ENCODE peak calls at places on chromosome 13, in eight cellular contexts. R, Q, G, V, M, T, O and C are unnamed samples.

GRCh38 chr13:106480511-106480910 is 55.0 kb downstream of the EFNB2 start:
- DNase-seq in R (no peak), Q (no peak), G (no peak), V (no peak), M (no peak), T (no peak), O (no peak), C (no peak)

GRCh38 chr13:66195238-66195637 is 1034.9 kb downstream of the PCDH9 start:
- DNase-seq in R (no peak), Q (no peak), G (no peak), V (no peak), M (no peak), T (no peak), O (no peak), C (no peak)

GRCh38 chr13:26465954-26466353 is 91.5 kb upstream of the WASF3 start:
- DNase-seq in R (no peak), Q (no peak), G (no peak), V (no peak), M (no peak), T (no peak), O (no peak), C (no peak)

GRCh38 chr13:27171244-27171829 is at the start of gene USP12:
- DNase-seq in R (peak; percentile 58), Q (peak; percentile 54), G (no peak), V (no peak), M (peak; percentile 33), T (peak; percentile 54), O (peak; percentile 44), C (no peak)

GRCh38 chr13:74251778-74252519 is 117.7 kb upstream of the KLF12 start:
- DNase-seq in R (no peak), Q (no peak), G (no peak), V (no peak), M (no peak), T (peak; percentile 25), O (no peak), C (peak; percentile 44)

GRCh38 chr13:29537736-29538624 is 57.5 kb downstream of the SLC7A1 start:
- DNase-seq in R (peak; percentile 17), Q (no peak), G (no peak), V (no peak), M (no peak), T (peak; percentile 38), O (no peak), C (no peak)

GRCh38 chr13:32024750-32025149 is 6.8 kb upstream of the FRY start:
- DNase-seq in R (no peak), Q (no peak), G (no peak), V (no peak), M (no peak), T (no peak), O (no peak), C (no peak)

GRCh38 chr13:44407379-44407778 is 33.8 kb downstream of the SERP2 start:
- DNase-seq in R (no peak), Q (no peak), G (no peak), V (no peak), M (no peak), T (no peak), O (no peak), C (no peak)

GRCh38 chr13:84037937-84038464 is 155.7 kb upstream of the SLITRK1 start:
- DNase-seq in R (no peak), Q (no peak), G (no peak), V (no peak), M (no peak), T (no peak), O (peak; percentile 19), C (no peak)

GRCh38 chr13:25581351-25581750 is 209.6 kb downstream of the ATP8A2 start:
- DNase-seq in R (no peak), Q (no peak), G (no peak), V (no peak), M (no peak), T (no peak), O (no peak), C (no peak)

GRCh38 chr13:87274209-87274819 is 396.9 kb upstream of the SLITRK5 start:
- DNase-seq in R (no peak), Q (peak; percentile 11), G (peak; percentile 46), V (peak; percentile 25), M (no peak), T (no peak), O (peak; percentile 71), C (peak; percentile 69)

GRCh38 chr13:28220166-28220565 is 81.8 kb downstream of the PAN3 start:
- DNase-seq in R (no peak), Q (no peak), G (no peak), V (peak; percentile 80), M (no peak), T (peak; percentile 11), O (peak; percentile 6), C (no peak)

GRCh38 chr13:31797154-31797775 is 57.9 kb downstream of the RXFP2 start:
- DNase-seq in R (no peak), Q (peak; percentile 3), G (peak; percentile 58), V (peak; percentile 66), M (no peak), T (peak; percentile 70), O (peak; percentile 80), C (peak; percentile 52)

GRCh38 chr13:105552078-105552477 is 983.4 kb downstream of the EFNB2 start:
- DNase-seq in R (no peak), Q (no peak), G (no peak), V (no peak), M (no peak), T (no peak), O (no peak), C (no peak)

GRCh38 chr13:55577847-55578210 is 1562.9 kb upstream of the PRR20A start:
- DNase-seq in R (no peak), Q (no peak), G (no peak), V (no peak), M (no peak), T (no peak), O (no peak), C (no peak)

GRCh38 chr13:77448689-77449088 is 86.8 kb upstream of the SCEL start:
- DNase-seq in R (peak; percentile 10), Q (no peak), G (no peak), V (no peak), M (no peak), T (no peak), O (no peak), C (no peak)

GRCh38 chr13:103168901-103169508 is 102.8 kb upstream of the SLC10A2 start:
- DNase-seq in R (no peak), Q (no peak), G (no peak), V (no peak), M (no peak), T (no peak), O (no peak), C (no peak)

GRCh38 chr13:99357920-99358319 is 50.7 kb upstream of the GPR183 start:
- DNase-seq in R (no peak), Q (no peak), G (no peak), V (peak; percentile 3), M (no peak), T (no peak), O (no peak), C (no peak)

GRCh38 chr13:108962652-108963051 is 333.2 kb downstream of the MYO16 start:
- DNase-seq in R (no peak), Q (no peak), G (no peak), V (peak; percentile 43), M (no peak), T (no peak), O (no peak), C (no peak)

GRCh38 chr13:33911521-33911920 is 93.6 kb downstream of the RFC3 start:
- DNase-seq in R (no peak), Q (no peak), G (no peak), V (no peak), M (no peak), T (no peak), O (no peak), C (no peak)

GRCh38 chr13:50481936-50482335 is 361.6 kb downstream of the DLEU7 start:
- DNase-seq in R (no peak), Q (no peak), G (no peak), V (no peak), M (no peak), T (no peak), O (no peak), C (no peak)

GRCh38 chr13:26183416-26183815 is 38.7 kb downstream of the RNF6 start:
- DNase-seq in R (no peak), Q (no peak), G (no peak), V (no peak), M (no peak), T (no peak), O (no peak), C (no peak)

GRCh38 chr13:53017433-53017970 is 11.1 kb upstream of the OLFM4 start:
- DNase-seq in R (no peak), Q (no peak), G (no peak), V (no peak), M (no peak), T (no peak), O (no peak), C (no peak)

GRCh38 chr13:36158606-36159005 is 27.4 kb upstream of the DCLK1 start:
- DNase-seq in R (no peak), Q (no peak), G (peak; percentile 60), V (no peak), M (no peak), T (no peak), O (no peak), C (peak; percentile 29)

GRCh38 chr13:50236898-50237318 is 221.7 kb downstream of the KCNRG start:
- DNase-seq in R (no peak), Q (no peak), G (no peak), V (peak; percentile 22), M (no peak), T (no peak), O (no peak), C (no peak)